ENCODE peak calls at places on chromosomes 6 and 20, in five cellular contexts. K is ascending aorta, L is right lobe of liver, X is HCT116, M is astrocyte. T is an unnamed sample. For H3K27me3, the result is how much of the 10 kb centered on the place peaks cover.

GRCh38 chr20:50646483-50646996 is 44.8 kb downstream of the RIPOR3 start:
- DNase-seq in L (no peak), X (no peak), M (peak), K (no peak), T (no peak)

GRCh38 chr6:119627908-119628669 is 278.5 kb upstream of the MAN1A1 start:
- DNase-seq in M (peak), X (no peak), K (no peak), L (no peak), T (peak)

GRCh38 chr20:7637184-7637583 is 303.1 kb downstream of the HAO1 start:
- DNase-seq in L (no peak), M (no peak), K (no peak), X (no peak), T (no peak)

GRCh38 chr6:167766986-167767714 is 59.6 kb upstream of the AFDN start:
- DNase-seq in M (no peak), K (no peak), L (no peak), X (no peak), T (no peak)

GRCh38 chr20:58179432-58180099 is 48.9 kb downstream of the ANKRD60 start:
- DNase-seq in X (no peak), L (peak), K (no peak), M (no peak), T (no peak)

GRCh38 chr6:17869753-17870050 is 117.7 kb downstream of the KIF13A start:
- DNase-seq in K (no peak), X (no peak), L (no peak), M (no peak), T (no peak)

GRCh38 chr6:168331058-168331457 is 11.5 kb upstream of the DACT2 start:
- DNase-seq in L (no peak), X (no peak), M (no peak), K (no peak), T (no peak)

GRCh38 chr20:50333131-50333530 is 142.5 kb downstream of the CEBPB start:
- DNase-seq in X (no peak), M (no peak), L (no peak), K (no peak), T (no peak)

GRCh38 chr20:6940052-6940451 is 172.6 kb downstream of the BMP2 start:
- DNase-seq in M (no peak), L (no peak), X (no peak), K (no peak), T (no peak)

GRCh38 chr6:133631421-133631820 is 257.5 kb upstream of the TCF21 start:
- DNase-seq in K (no peak), X (no peak), L (no peak), M (peak), T (no peak)

GRCh38 chr6:89941031-89941775 is 46.9 kb downstream of the GJA10 start:
- DNase-seq in M (peak), L (no peak), K (no peak), X (no peak), T (no peak)

GRCh38 chr6:1787894-1788293 is 178.2 kb downstream of the FOXC1 start:
- DNase-seq in X (no peak), L (no peak), K (peak), M (peak), T (no peak)

GRCh38 chr6:5869261-5869660 is 137.5 kb downstream of the NRN1 start:
- DNase-seq in L (no peak), K (no peak), M (no peak), X (no peak), T (no peak)

GRCh38 chr20:36440370-36441026 is 100.8 kb upstream of the MYL9 start:
- DNase-seq in X (no peak), K (no peak), L (no peak), M (no peak), T (no peak)

GRCh38 chr6:148524976-148525375 is 182.3 kb downstream of the SASH1 start:
- DNase-seq in L (no peak), K (no peak), X (no peak), M (peak), T (no peak)

GRCh38 chr6:167742719-167743303 is 83.9 kb upstream of the AFDN start:
- DNase-seq in M (no peak), L (no peak), K (no peak), X (peak), T (no peak)

GRCh38 chr20:32158943-32159660 is 48.4 kb downstream of the PLAGL2 start:
- DNase-seq in L (no peak), X (no peak), M (no peak), K (no peak), T (no peak)

GRCh38 chr20:50304883-50305635 is 114.4 kb downstream of the CEBPB start:
- DNase-seq in X (no peak), K (no peak), M (peak), L (peak), T (no peak)

GRCh38 chr6:37696841-37697735 is 595 bp downstream of the MDGA1 start:
- DNase-seq in L (peak), X (no peak), M (peak), K (no peak), T (no peak)

GRCh38 chr20:54004397-54004940 is 65.9 kb downstream of the BCAS1 start:
- DNase-seq in L (no peak), K (no peak), M (no peak), X (no peak), T (no peak)

GRCh38 chr20:61639200-61639599 is 387.1 kb downstream of the CDH4 start:
- DNase-seq in K (no peak), M (peak), X (no peak), L (no peak), T (no peak)

GRCh38 chr6:17169701-17170100 is 67.9 kb downstream of the STMND1 start:
- DNase-seq in L (no peak), K (no peak), X (no peak), M (no peak), T (no peak)

GRCh38 chr6:15329154-15329781 is 83.4 kb downstream of the JARID2 start:
- DNase-seq in X (no peak), K (no peak), L (no peak), M (peak), T (peak)

GRCh38 chr20:61925555-61926252 is 140.0 kb downstream of the TAF4 start:
- DNase-seq in L (no peak), K (no peak), M (peak), X (peak), T (no peak)

GRCh38 chr20:33832113-33832853 is 21.1 kb downstream of the CHMP4B start:
- DNase-seq in L (no peak), M (peak), X (no peak), K (no peak), T (no peak)

GRCh38 chr6:44297063-44298038 is 15.8 kb downstream of the AARS2 start:
- DNase-seq in X (no peak), M (no peak), K (no peak), L (no peak), T (no peak)

DNA sequence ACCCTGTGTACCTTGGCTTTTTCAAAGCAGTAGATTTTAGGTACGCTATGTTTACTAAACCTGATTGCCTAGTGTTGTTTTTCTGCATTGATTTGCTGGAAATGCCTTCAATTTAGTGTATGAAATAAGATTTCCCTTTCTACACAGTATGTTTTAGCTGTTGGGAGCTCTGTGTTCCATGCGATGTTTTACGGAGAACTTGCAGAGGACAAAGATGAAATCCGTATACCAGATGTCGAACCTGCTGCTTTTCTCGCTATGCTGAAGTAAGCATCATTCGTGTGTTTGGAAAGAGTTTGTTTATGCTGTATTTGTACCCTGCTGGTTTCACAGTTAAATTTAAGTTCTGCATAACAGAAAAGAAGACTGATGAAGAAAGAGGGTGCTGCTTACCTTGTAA is 1.9 kb downstream of the BTBD3 start:
- DNase-seq in X (no peak), M (no peak), K (no peak), L (no peak), T (no peak)
- H3K4me3 ChIP-seq in X (no peak), M (no peak), K (peak), L (no peak), T (no peak)

GRCh38 chr6:20463396-20463795 is 61.7 kb downstream of the E2F3 start:
- DNase-seq in X (no peak), M (no peak), K (no peak), L (no peak), T (no peak)

GRCh38 chr6:20468179-20468578 is 66.1 kb upstream of the CDKAL1 start:
- DNase-seq in K (no peak), X (no peak), M (no peak), L (no peak), T (no peak)

GRCh38 chr6:20467437-20467836 is 65.8 kb downstream of the E2F3 start:
- DNase-seq in L (no peak), K (no peak), M (no peak), X (no peak), T (no peak)

GRCh38 chr6:20464041-20464440 is 62.4 kb downstream of the E2F3 start:
- DNase-seq in L (no peak), M (no peak), K (no peak), X (no peak), T (no peak)

GRCh38 chr6:20464847-20465246 is 63.2 kb downstream of the E2F3 start:
- DNase-seq in M (no peak), X (no peak), L (no peak), K (no peak), T (no peak)
- TF ChIP-seq CTCF in M (no peak), X (no peak), L (no peak), K (no peak), T (no peak)

DNA sequence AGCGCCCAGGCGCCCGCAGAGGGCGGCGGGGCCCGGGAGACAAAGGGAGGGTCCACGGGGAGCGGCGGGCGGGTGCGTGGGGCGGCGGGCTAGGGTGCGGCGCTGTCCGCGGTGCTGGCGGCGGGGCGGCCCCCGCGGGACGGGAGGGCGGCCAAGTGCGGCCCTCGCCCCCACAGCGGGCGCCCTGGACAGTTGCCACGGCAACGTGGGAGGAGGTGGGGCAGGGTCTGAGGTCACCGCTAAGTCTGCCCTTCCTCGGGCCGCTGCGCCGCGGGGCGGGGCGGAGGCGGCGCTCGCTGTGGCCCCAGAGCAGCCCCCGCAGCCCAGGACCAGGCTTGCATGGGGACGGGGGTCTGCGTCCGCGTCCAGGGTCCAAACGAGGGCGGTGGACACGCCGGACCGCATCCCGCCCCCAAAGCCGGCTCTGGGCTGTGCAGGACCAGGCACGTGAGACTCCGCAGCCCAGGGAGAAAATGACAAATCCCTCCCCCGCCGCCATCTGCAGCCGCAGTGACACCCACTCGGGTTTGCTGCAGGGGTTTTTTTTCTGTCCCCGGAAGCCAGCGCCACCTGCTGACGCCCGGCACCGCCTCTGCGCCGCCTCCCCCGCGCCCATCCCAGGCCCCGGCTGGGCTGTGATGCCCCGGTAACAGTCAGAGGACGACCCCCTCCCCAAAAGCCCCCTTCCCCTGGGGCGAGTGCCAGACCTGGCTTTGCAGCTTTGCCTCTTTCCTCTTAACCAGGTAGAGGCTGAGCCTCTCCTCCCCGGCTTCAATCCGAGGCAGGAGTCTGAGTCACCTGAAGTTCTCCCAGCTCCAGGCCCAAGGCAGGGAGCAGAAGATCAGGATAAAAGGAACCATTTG is 36.8 kb downstream of the YTHDF1 start:
- DNase-seq in K (no peak), X (peak), L (peak), M (no peak), T (no peak)
- H3K27me3 ChIP-seq in K (half or more), X (under half), L (under half), M (under half), T (half or more)

DNA sequence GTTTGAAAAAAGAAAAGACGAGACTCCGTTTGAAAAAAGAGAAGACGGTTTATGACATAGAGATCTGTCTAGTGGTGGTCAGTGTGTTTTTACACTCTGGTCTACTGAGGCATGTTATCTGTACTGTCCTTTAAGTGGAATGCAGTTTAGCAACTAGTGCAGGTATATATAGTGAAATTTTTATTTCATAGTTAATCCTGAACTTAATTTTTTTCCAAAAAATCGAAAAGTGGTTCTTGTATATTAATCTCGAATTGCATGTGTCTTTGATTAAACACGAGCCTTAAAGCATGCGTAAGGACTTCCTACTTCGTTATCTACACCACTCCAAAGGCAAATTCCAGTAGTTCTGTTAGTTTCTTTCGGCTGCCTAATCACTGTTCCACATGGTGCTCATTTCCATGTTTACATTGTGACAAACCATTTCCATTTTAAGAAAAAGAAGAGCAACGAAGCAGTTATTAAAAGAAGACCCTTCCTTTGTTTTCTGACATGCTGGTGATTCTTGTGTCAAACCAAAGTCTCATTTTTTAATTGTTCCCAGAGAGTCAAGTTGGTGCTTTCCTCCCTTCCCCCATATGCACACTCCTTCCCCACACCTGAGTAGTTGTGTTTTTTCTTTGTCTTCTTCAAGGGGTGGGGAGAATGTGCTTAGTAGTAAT is 2.3 kb downstream of the SNX9 start:
- DNase-seq in X (no peak), M (peak), L (no peak), K (no peak), T (no peak)
- H3K4me3 ChIP-seq in X (peak), M (no peak), L (no peak), K (peak), T (peak)

GRCh38 chr6:142301421-142302391 is at the start of gene ADGRG6:
- DNase-seq in M (peak), X (peak), L (peak), K (no peak), T (no peak)
- TF ChIP-seq CTCF in M (no peak), X (peak), L (peak), K (no peak), T (no peak)

GRCh38 chr20:1801551-1801950 is 93.7 kb upstream of the SIRPA start:
- DNase-seq in L (no peak), X (no peak), K (no peak), M (no peak), T (no peak)
- H3K27me3 ChIP-seq in L (under half), X (under half), K (under half), M (under half), T (under half)

GRCh38 chr6:21915707-21916399 is 322.3 kb downstream of the SOX4 start:
- DNase-seq in K (no peak), X (no peak), L (no peak), M (peak), T (no peak)
- H3K4me3 ChIP-seq in K (peak), X (no peak), L (no peak), M (peak), T (no peak)

T was measured in kidney epithelial cell.